ENCODE peak calls at places on chromosomes 12 and 14, in eight cellular contexts. O is stomach, F is sigmoid colon, L is GM12891, Q is transverse colon, T is HepG2, E is HCT116, M is K562. C is an unnamed sample.

GRCh38 chr14:94052662-94053061 is 26.5 kb downstream of the OTUB2 start:
- DNase-seq in O (no peak), F (no peak), L (no peak), Q (no peak), T (no peak), E (no peak), M (no peak), C (no peak)

GRCh38 chr12:51932218-51933076 is 19.1 kb upstream of the ACVR1B start:
- DNase-seq in O (no peak), F (no peak), L (no peak), Q (no peak), T (no peak), E (no peak), M (no peak), C (no peak)

GRCh38 chr12:84676787-84677186 is 235.8 kb downstream of the SLC6A15 start:
- DNase-seq in O (no peak), F (no peak), L (no peak), Q (no peak), T (no peak), E (no peak), M (no peak), C (no peak)

GRCh38 chr12:48659863-48660262 is 22.2 kb downstream of the KANSL2 start:
- DNase-seq in O (no peak), F (no peak), L (no peak), Q (no peak), T (no peak), E (no peak), M (no peak), C (no peak)

GRCh38 chr12:8648598-8649205 is 13.9 kb downstream of the MFAP5 start:
- DNase-seq in O (no peak), F (no peak), L (peak), Q (no peak), T (no peak), E (no peak), M (no peak), C (peak)

GRCh38 chr14:56659964-56660551 is 80.5 kb downstream of the TMEM260 start:
- DNase-seq in O (no peak), F (no peak), L (peak), Q (no peak), T (peak), E (peak), M (peak), C (no peak)

GRCh38 chr12:26631846-26632245 is 201.1 kb downstream of the ITPR2 start:
- DNase-seq in O (no peak), F (no peak), L (no peak), Q (no peak), T (no peak), E (no peak), M (no peak), C (no peak)

GRCh38 chr12:86230516-86231146 is 25.6 kb downstream of the MGAT4C start:
- DNase-seq in O (no peak), F (no peak), L (no peak), Q (no peak), T (no peak), E (no peak), M (no peak), C (no peak)

GRCh38 chr12:34033628-34034296 is 11.5 kb downstream of the ALG10 start:
- DNase-seq in O (no peak), F (no peak), L (no peak), Q (no peak), T (peak), E (peak), M (peak), C (no peak)

GRCh38 chr14:76844223-76844622 is 18.0 kb downstream of the LRRC74A start:
- DNase-seq in O (peak), F (peak), L (no peak), Q (peak), T (no peak), E (peak), M (no peak), C (no peak)
- TF ChIP-seq POLR2AphosphoS5 in O (peak), F (no peak), L (no peak), Q (no peak), T (no peak), E (no peak), M (no peak), C (no peak)

GRCh38 chr12:49828143-49829091 is at the start of gene NCKAP5L:
- DNase-seq in O (peak), F (peak), L (peak), Q (peak), T (peak), E (peak), M (peak), C (peak)
- TF ChIP-seq POLR2A in O (no peak), F (peak), L (peak), Q (peak), T (peak), E (no peak), M (peak), C (peak)

GRCh38 chr14:52695481-52696091 is at the start of gene ERO1A:
- DNase-seq in O (peak), F (peak), L (peak), Q (peak), T (peak), E (no peak), M (peak), C (peak)
- TF ChIP-seq POLR2AphosphoS5 in O (peak), F (peak), L (no peak), Q (peak), T (peak), E (peak), M (no peak), C (no peak)

DNA sequence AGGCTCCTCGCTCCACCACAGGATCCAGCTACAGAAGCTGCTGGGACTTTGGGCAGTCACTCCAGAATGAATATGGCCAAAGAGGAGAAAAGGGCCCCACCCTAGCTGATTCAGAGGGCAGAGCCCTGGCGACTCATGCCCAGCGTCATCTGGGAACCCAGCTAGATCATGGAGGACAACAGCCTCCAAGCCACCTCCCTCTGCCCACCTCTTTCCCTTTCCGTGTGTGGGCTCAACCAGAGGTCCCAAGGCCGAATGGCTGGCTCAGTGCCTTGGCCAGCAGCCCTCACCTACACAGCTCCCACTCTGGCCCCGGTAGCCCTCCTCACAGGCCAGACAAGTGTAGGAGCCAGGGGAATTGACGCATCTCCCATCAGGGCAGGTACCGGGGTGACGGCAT is 17.4 kb downstream of the ISCA2 start:
- DNase-seq in O (no peak), F (peak), L (no peak), Q (no peak), T (no peak), E (no peak), M (no peak), C (no peak)
- TF ChIP-seq POLR2A in O (no peak), F (no peak), L (no peak), Q (no peak), T (no peak), E (no peak), M (no peak), C (no peak)

GRCh38 chr12:124694846-124695497 is 127.6 kb upstream of the NCOR2 start:
- DNase-seq in O (no peak), F (no peak), L (no peak), Q (no peak), T (no peak), E (no peak), M (no peak), C (no peak)
- TF ChIP-seq POLR2AphosphoS5 in O (no peak), F (no peak), L (no peak), Q (no peak), T (no peak), E (no peak), M (no peak), C (no peak)

DNA sequence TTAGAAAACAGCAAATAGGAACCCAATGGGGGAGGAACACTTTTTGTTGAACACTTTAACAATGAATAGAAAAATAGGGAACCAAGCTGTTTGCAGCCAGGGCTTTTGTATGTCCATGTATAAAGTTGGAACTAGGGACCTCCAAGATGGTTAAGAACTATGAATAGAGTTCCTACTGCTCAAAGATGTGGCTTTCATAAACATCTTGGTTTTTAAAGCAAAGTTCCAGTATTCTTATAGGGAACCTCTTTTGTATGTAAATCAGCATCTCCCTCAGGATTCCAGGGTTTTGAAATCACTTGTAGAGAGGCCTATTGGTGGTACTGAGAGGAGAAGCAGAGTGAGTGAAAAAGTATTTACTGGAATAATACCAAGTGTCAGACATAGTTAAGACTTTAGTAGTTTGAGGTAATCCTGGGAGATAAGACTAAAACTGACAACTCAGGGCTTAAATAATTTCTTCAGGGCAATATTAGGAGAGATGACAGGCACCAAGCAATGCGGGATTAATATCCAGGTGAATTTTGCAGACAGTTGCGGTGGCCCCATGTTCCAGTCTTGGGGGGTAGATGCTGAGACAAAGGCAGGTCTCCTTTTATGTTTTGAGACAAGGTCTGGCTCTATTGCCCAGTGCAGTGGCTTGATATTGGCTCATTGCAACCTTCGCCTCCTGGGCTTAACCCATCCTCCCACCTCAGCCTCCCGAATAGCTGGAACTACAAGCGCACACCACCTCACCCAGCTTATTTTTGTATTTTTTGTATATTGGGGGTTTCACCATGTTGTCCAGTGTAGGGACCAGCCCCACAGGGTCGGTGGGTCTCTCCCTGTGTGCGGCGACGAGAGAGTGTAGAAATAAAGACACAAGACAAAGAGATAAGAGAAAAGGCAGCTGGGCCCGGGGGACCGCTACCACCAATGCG is 10.4 kb upstream of the EID3 start:
- DNase-seq in O (no peak), F (no peak), L (no peak), Q (no peak), T (no peak), E (no peak), M (no peak), C (no peak)
- TF ChIP-seq POLR2A in O (no peak), F (no peak), L (no peak), Q (no peak), T (no peak), E (no peak), M (peak), C (no peak)